ENCODE peak calls at places on chromosomes 7 and 10, in four cellular contexts. W, Z, K and I are unnamed samples.

GRCh38 chr7:152231089-152231488 is 204.7 kb downstream of the KMT2C start:
- DNase-seq in K (no peak), W (no peak), Z (no peak), I (no peak)

GRCh38 chr7:20441886-20442505 is 111.3 kb downstream of the ITGB8 start:
- DNase-seq in W (no peak), K (no peak), Z (no peak), I (no peak)

GRCh38 chr10:58335306-58336005 is 650 bp downstream of the UBE2D1 start:
- DNase-seq in W (no peak), K (peak; percentile 38), Z (peak; percentile 32), I (no peak)

GRCh38 chr7:84245831-84246230 is 51.2 kb upstream of the SEMA3A start:
- DNase-seq in Z (no peak), W (no peak), K (no peak), I (no peak)

GRCh38 chr10:128572696-128573095 is 446.5 kb upstream of the MKI67 start:
- DNase-seq in Z (no peak), W (no peak), K (no peak), I (no peak)

GRCh38 chr7:81725496-81726117 is 44.2 kb downstream of the HGF start:
- DNase-seq in Z (no peak), K (peak; percentile 81), W (no peak), I (no peak)

GRCh38 chr7:44368455-44368854 is 43.1 kb upstream of the CAMK2B start:
- DNase-seq in Z (no peak), W (no peak), K (no peak), I (no peak)

GRCh38 chr7:98110249-98111022 is 3.8 kb downstream of the LMTK2 start:
- DNase-seq in W (no peak), Z (no peak), K (no peak), I (no peak)

GRCh38 chr10:46229144-46229563 is 57.6 kb upstream of the ANTXRL start:
- DNase-seq in Z (peak; percentile 1), K (no peak), W (no peak), I (no peak)

GRCh38 chr10:80453392-80453714 is 757 bp upstream of the TSPAN14 start:
- DNase-seq in Z (no peak), K (no peak), W (no peak), I (no peak)

GRCh38 chr7:593324-594115 is 73.9 kb upstream of the PDGFA start:
- DNase-seq in K (no peak), W (no peak), Z (no peak), I (no peak)

GRCh38 chr10:132311338-132311939 is 3.7 kb upstream of the STK32C start:
- DNase-seq in Z (no peak), W (no peak), K (no peak), I (no peak)

GRCh38 chr7:150444674-150445365 is 5.6 kb upstream of the GIMAP8 start:
- DNase-seq in W (no peak), Z (no peak), K (no peak), I (no peak)

GRCh38 chr10:26593896-26594295 is 103.6 kb upstream of the PDSS1 start:
- DNase-seq in Z (no peak), W (no peak), K (no peak), I (no peak)

GRCh38 chr7:104175336-104175984 is 32.4 kb downstream of the ORC5 start:
- DNase-seq in K (no peak), W (no peak), Z (no peak), I (no peak)

GRCh38 chr10:122632031-122632430 is 67.6 kb downstream of the C10orf120 start:
- DNase-seq in W (no peak), K (no peak), Z (no peak), I (no peak)

GRCh38 chr10:119493155-119493554 is 49.4 kb downstream of the RGS10 start:
- DNase-seq in K (no peak), W (no peak), Z (no peak), I (no peak)

GRCh38 chr7:21960922-21961321 is 15.2 kb upstream of the CDCA7L start:
- DNase-seq in K (peak; percentile 19), W (no peak), Z (no peak), I (peak; percentile 87)

GRCh38 chr7:105849122-105849855 is 27.1 kb downstream of the ATXN7L1 start:
- DNase-seq in K (no peak), W (no peak), Z (no peak), I (no peak)

GRCh38 chr7:100957832-100958421 is 8.6 kb downstream of the MUC3A start:
- DNase-seq in Z (no peak), W (no peak), K (no peak), I (no peak)

GRCh38 chr10:109668137-109668536 is 255.2 kb downstream of the XPNPEP1 start:
- DNase-seq in Z (no peak), K (no peak), W (no peak), I (no peak)

GRCh38 chr10:86007171-86007570 is 359.4 kb downstream of the GRID1 start:
- DNase-seq in W (no peak), K (no peak), Z (no peak), I (no peak)

GRCh38 chr7:51589111-51589510 is 272.5 kb upstream of the COBL start:
- DNase-seq in W (no peak), K (no peak), Z (no peak), I (no peak)

GRCh38 chr10:26550774-26551526 is 112.8 kb downstream of the APBB1IP start:
- DNase-seq in Z (no peak), W (no peak), K (no peak), I (no peak)

GRCh38 chr7:38181111-38181510 is 3.1 kb downstream of the STARD3NL start:
- DNase-seq in W (no peak), Z (no peak), K (no peak), I (no peak)

GRCh38 chr7:101953248-101953819 is 135.9 kb downstream of the CUX1 start:
- DNase-seq in K (no peak), W (peak; percentile 41), Z (peak; percentile 90), I (peak; percentile 65)

GRCh38 chr7:158613481-158613880 is 25.9 kb upstream of the PTPRN2 start:
- DNase-seq in W (no peak), K (no peak), Z (no peak), I (no peak)

GRCh38 chr10:53315709-53316108 is 543.1 kb upstream of the MBL2 start:
- DNase-seq in Z (no peak), K (no peak), W (no peak), I (no peak)

GRCh38 chr10:58107506-58107905 is 160.2 kb downstream of the IPMK start:
- DNase-seq in W (no peak), K (no peak), Z (no peak), I (no peak)

GRCh38 chr10:28991738-28992270 is 297.1 kb upstream of the LYZL1 start:
- DNase-seq in K (no peak), Z (no peak), W (no peak), I (peak; percentile 34)